ENCODE peak calls at places on chromosomes 3 and 15, in five cellular contexts. One of them, this sample, is unnamed.

GRCh38 chr3:45109736-45110135 is 36.4 kb downstream of the CDCP1 start:
- DNase-seq in stimulated activated CD4-positive, alpha-beta T cell treated with anti-CD3 and anti-CD28 coated beads, Interleukin-15, amount 100 ng/mL, for 1 hour: no peak
- DNase-seq in MV-4-11: no peak
- DNase-seq in naive thymus-derived CD8-positive, alpha-beta T cell: no peak
- DNase-seq in CD14-positive monocyte: no peak
- DNase-seq in this sample: no peak

GRCh38 chr3:19149388-19149787 is 1.1 kb downstream of the KCNH8 start:
- DNase-seq in stimulated activated CD4-positive, alpha-beta T cell treated with anti-CD3 and anti-CD28 coated beads, Interleukin-15, amount 100 ng/mL, for 1 hour: no peak
- DNase-seq in MV-4-11: peak
- DNase-seq in naive thymus-derived CD8-positive, alpha-beta T cell: no peak
- DNase-seq in CD14-positive monocyte: no peak
- DNase-seq in this sample: peak

GRCh38 chr15:58492661-58493397 is 61.0 kb downstream of the LIPC start:
- DNase-seq in stimulated activated CD4-positive, alpha-beta T cell treated with anti-CD3 and anti-CD28 coated beads, Interleukin-15, amount 100 ng/mL, for 1 hour: no peak
- DNase-seq in MV-4-11: no peak
- DNase-seq in naive thymus-derived CD8-positive, alpha-beta T cell: no peak
- DNase-seq in CD14-positive monocyte: no peak
- DNase-seq in this sample: no peak

GRCh38 chr3:178059124-178059523 is 477.1 kb upstream of the KCNMB2 start:
- DNase-seq in stimulated activated CD4-positive, alpha-beta T cell treated with anti-CD3 and anti-CD28 coated beads, Interleukin-15, amount 100 ng/mL, for 1 hour: no peak
- DNase-seq in MV-4-11: no peak
- DNase-seq in naive thymus-derived CD8-positive, alpha-beta T cell: no peak
- DNase-seq in CD14-positive monocyte: no peak
- DNase-seq in this sample: no peak

GRCh38 chr3:193452338-193452737 is 73.8 kb upstream of the ATP13A5 start:
- DNase-seq in stimulated activated CD4-positive, alpha-beta T cell treated with anti-CD3 and anti-CD28 coated beads, Interleukin-15, amount 100 ng/mL, for 1 hour: no peak
- DNase-seq in MV-4-11: no peak
- DNase-seq in naive thymus-derived CD8-positive, alpha-beta T cell: no peak
- DNase-seq in CD14-positive monocyte: no peak
- DNase-seq in this sample: no peak

GRCh38 chr15:65026756-65027155 is 2.7 kb downstream of the MTFMT start:
- DNase-seq in stimulated activated CD4-positive, alpha-beta T cell treated with anti-CD3 and anti-CD28 coated beads, Interleukin-15, amount 100 ng/mL, for 1 hour: no peak
- DNase-seq in MV-4-11: no peak
- DNase-seq in naive thymus-derived CD8-positive, alpha-beta T cell: no peak
- DNase-seq in CD14-positive monocyte: no peak
- DNase-seq in this sample: no peak

GRCh38 chr3:150806436-150806835 is 43.5 kb upstream of the SIAH2 start:
- DNase-seq in stimulated activated CD4-positive, alpha-beta T cell treated with anti-CD3 and anti-CD28 coated beads, Interleukin-15, amount 100 ng/mL, for 1 hour: no peak
- DNase-seq in MV-4-11: no peak
- DNase-seq in naive thymus-derived CD8-positive, alpha-beta T cell: no peak
- DNase-seq in CD14-positive monocyte: no peak
- DNase-seq in this sample: no peak

GRCh38 chr3:184815046-184815930 is 3.3 kb downstream of the VPS8 start:
- DNase-seq in stimulated activated CD4-positive, alpha-beta T cell treated with anti-CD3 and anti-CD28 coated beads, Interleukin-15, amount 100 ng/mL, for 1 hour: no peak
- DNase-seq in MV-4-11: no peak
- DNase-seq in naive thymus-derived CD8-positive, alpha-beta T cell: no peak
- DNase-seq in CD14-positive monocyte: peak
- DNase-seq in this sample: no peak

GRCh38 chr3:107985496-107985895 is 105.3 kb downstream of the CD47 start:
- DNase-seq in stimulated activated CD4-positive, alpha-beta T cell treated with anti-CD3 and anti-CD28 coated beads, Interleukin-15, amount 100 ng/mL, for 1 hour: no peak
- DNase-seq in MV-4-11: peak
- DNase-seq in naive thymus-derived CD8-positive, alpha-beta T cell: no peak
- DNase-seq in CD14-positive monocyte: peak
- DNase-seq in this sample: peak

GRCh38 chr3:46737320-46737719 is 19.7 kb upstream of the PRSS50 start:
- DNase-seq in stimulated activated CD4-positive, alpha-beta T cell treated with anti-CD3 and anti-CD28 coated beads, Interleukin-15, amount 100 ng/mL, for 1 hour: no peak
- DNase-seq in MV-4-11: no peak
- DNase-seq in naive thymus-derived CD8-positive, alpha-beta T cell: no peak
- DNase-seq in CD14-positive monocyte: no peak
- DNase-seq in this sample: no peak

GRCh38 chr15:43469867-43470266 is 23.1 kb downstream of the TP53BP1 start:
- DNase-seq in stimulated activated CD4-positive, alpha-beta T cell treated with anti-CD3 and anti-CD28 coated beads, Interleukin-15, amount 100 ng/mL, for 1 hour: no peak
- DNase-seq in MV-4-11: peak
- DNase-seq in naive thymus-derived CD8-positive, alpha-beta T cell: no peak
- DNase-seq in CD14-positive monocyte: no peak
- DNase-seq in this sample: no peak

GRCh38 chr3:25099662-25100061 is 328.4 kb upstream of the RARB start:
- DNase-seq in stimulated activated CD4-positive, alpha-beta T cell treated with anti-CD3 and anti-CD28 coated beads, Interleukin-15, amount 100 ng/mL, for 1 hour: no peak
- DNase-seq in MV-4-11: no peak
- DNase-seq in naive thymus-derived CD8-positive, alpha-beta T cell: no peak
- DNase-seq in CD14-positive monocyte: no peak
- DNase-seq in this sample: no peak

GRCh38 chr15:41990691-41991090 is 18.3 kb upstream of the EHD4 start:
- DNase-seq in stimulated activated CD4-positive, alpha-beta T cell treated with anti-CD3 and anti-CD28 coated beads, Interleukin-15, amount 100 ng/mL, for 1 hour: no peak
- DNase-seq in MV-4-11: no peak
- DNase-seq in naive thymus-derived CD8-positive, alpha-beta T cell: no peak
- DNase-seq in CD14-positive monocyte: no peak
- DNase-seq in this sample: no peak

GRCh38 chr15:90876046-90876445 is 7.7 kb downstream of the FURIN start:
- DNase-seq in stimulated activated CD4-positive, alpha-beta T cell treated with anti-CD3 and anti-CD28 coated beads, Interleukin-15, amount 100 ng/mL, for 1 hour: no peak
- DNase-seq in MV-4-11: no peak
- DNase-seq in naive thymus-derived CD8-positive, alpha-beta T cell: no peak
- DNase-seq in CD14-positive monocyte: no peak
- DNase-seq in this sample: no peak

GRCh38 chr3:81793410-81793809 is 32.0 kb upstream of the GBE1 start:
- DNase-seq in stimulated activated CD4-positive, alpha-beta T cell treated with anti-CD3 and anti-CD28 coated beads, Interleukin-15, amount 100 ng/mL, for 1 hour: no peak
- DNase-seq in MV-4-11: no peak
- DNase-seq in naive thymus-derived CD8-positive, alpha-beta T cell: no peak
- DNase-seq in CD14-positive monocyte: no peak
- DNase-seq in this sample: no peak

GRCh38 chr3:52396011-52396906 is 48.6 kb downstream of the SEMA3G start:
- DNase-seq in stimulated activated CD4-positive, alpha-beta T cell treated with anti-CD3 and anti-CD28 coated beads, Interleukin-15, amount 100 ng/mL, for 1 hour: no peak
- DNase-seq in MV-4-11: no peak
- DNase-seq in naive thymus-derived CD8-positive, alpha-beta T cell: no peak
- DNase-seq in CD14-positive monocyte: peak
- DNase-seq in this sample: no peak

GRCh38 chr3:186099178-186099577 is 9.7 kb downstream of the ETV5 start:
- DNase-seq in stimulated activated CD4-positive, alpha-beta T cell treated with anti-CD3 and anti-CD28 coated beads, Interleukin-15, amount 100 ng/mL, for 1 hour: no peak
- DNase-seq in MV-4-11: no peak
- DNase-seq in naive thymus-derived CD8-positive, alpha-beta T cell: no peak
- DNase-seq in CD14-positive monocyte: no peak
- DNase-seq in this sample: no peak

This sample was measured in GM12865.